ENCODE peak calls at places on chromosomes 4 and X, in four cellular contexts. X, K, U and F are unnamed samples.

GRCh38 chr4:8702516-8703400 is 110.2 kb downstream of the CPZ start:
- DNase-seq in K (no peak), U (no peak), X (no peak), F (no peak)

GRCh38 chr4:62450740-62451139 is 1250.6 kb downstream of the ADGRL3 start:
- DNase-seq in U (no peak), X (no peak), K (no peak), F (no peak)

GRCh38 chr4:112523008-112523440 is 7.0 kb upstream of the NEUROG2 start:
- DNase-seq in K (no peak), U (no peak), X (no peak), F (peak)

GRCh38 chr4:165967486-165967885 is 94.4 kb downstream of the TLL1 start:
- DNase-seq in U (no peak), K (no peak), X (no peak), F (no peak)

GRCh38 chrX:47030339-47030738 is 47.9 kb upstream of the RGN start:
- DNase-seq in K (peak), X (no peak), U (peak), F (no peak)

GRCh38 chr4:182699825-182700224 is 217.4 kb downstream of the DCTD start:
- DNase-seq in U (no peak), K (no peak), X (no peak), F (no peak)

GRCh38 chr4:2286904-2287593 is 25.1 kb upstream of the MXD4 start:
- DNase-seq in X (no peak), U (no peak), K (no peak), F (no peak)

GRCh38 chrX:13652256-13653021 is 502 bp upstream of the TCEANC start:
- DNase-seq in K (peak), X (no peak), U (no peak), F (no peak)

GRCh38 chrX:22159071-22159470 is 113.6 kb upstream of the CBLL2 start:
- DNase-seq in U (no peak), X (no peak), K (no peak), F (no peak)

GRCh38 chrX:39336709-39337294 is 535.5 kb downstream of the MID1IP1 start:
- DNase-seq in K (no peak), X (no peak), U (peak), F (peak)

GRCh38 chr4:94635172-94635571 is 122.6 kb upstream of the BMPR1B start:
- DNase-seq in K (no peak), U (no peak), X (no peak), F (no peak)

GRCh38 chrX:149470960-149471359 is 34.1 kb downstream of the IDS start:
- DNase-seq in U (no peak), X (peak), K (peak), F (peak)

GRCh38 chrX:645024-645376 is 14.4 kb downstream of the SHOX start:
- DNase-seq in X (no peak), K (no peak), U (no peak), F (peak)

GRCh38 chrX:154056739-154057367 is 37.2 kb upstream of the IRAK1 start:
- DNase-seq in U (no peak), X (no peak), K (no peak), F (peak)

GRCh38 chr4:37826282-37827029 is at the start of gene PGM2:
- DNase-seq in U (peak), X (peak), K (peak), F (peak)

GRCh38 chrX:50448565-50448964 is 22.1 kb downstream of the DGKK start:
- DNase-seq in U (no peak), X (no peak), K (no peak), F (peak)

GRCh38 chr4:11548529-11549176 is 120.0 kb upstream of the HS3ST1 start:
- DNase-seq in X (no peak), K (no peak), U (no peak), F (no peak)

GRCh38 chrX:37754518-37754917 is 25.3 kb upstream of the CYBB start:
- DNase-seq in X (no peak), U (no peak), K (no peak), F (no peak)

GRCh38 chr4:138977525-138977924 is 38.1 kb upstream of the NOCT start:
- DNase-seq in X (no peak), U (peak), K (no peak), F (no peak)

GRCh38 chrX:125101971-125102750 is 217.5 kb upstream of the TEX13C start:
- DNase-seq in X (no peak), K (no peak), U (no peak), F (no peak)

GRCh38 chr4:12319765-12320164 is 891.1 kb upstream of the HS3ST1 start:
- DNase-seq in U (no peak), X (no peak), K (no peak), F (no peak)

GRCh38 chrX:43564953-43565352 is 91.1 kb upstream of the MAOA start:
- DNase-seq in U (no peak), X (no peak), K (no peak), F (no peak)

GRCh38 chrX:108178099-108178498 is 86.5 kb downstream of the ATG4A start:
- DNase-seq in U (no peak), X (no peak), K (no peak), F (no peak)

GRCh38 chr4:133233922-133234321 is 84.8 kb downstream of the PCDH10 start:
- DNase-seq in X (no peak), U (no peak), K (no peak), F (no peak)

GRCh38 chr4:73131281-73131680 is 61.8 kb upstream of the COX18 start:
- DNase-seq in U (no peak), X (no peak), K (no peak), F (no peak)

GRCh38 chrX:48648299-48648698 is 35.3 kb upstream of the WAS start:
- DNase-seq in K (peak), X (peak), U (no peak), F (peak)

GRCh38 chrX:43703211-43703791 is 47.2 kb downstream of the MAOA start:
- DNase-seq in K (no peak), X (no peak), U (no peak), F (no peak)

GRCh38 chr4:178602833-178603232 is 1160.6 kb upstream of the AGA start:
- DNase-seq in U (no peak), X (no peak), K (no peak), F (no peak)

GRCh38 chr4:173318648-173319211 is 15.4 kb downstream of the HMGB2 start:
- DNase-seq in U (no peak), X (no peak), K (peak), F (no peak)

GRCh38 chr4:41991916-41992767 is 1.8 kb downstream of the SLC30A9 start:
- DNase-seq in K (no peak), X (no peak), U (no peak), F (no peak)

GRCh38 chr4:48967101-48967500 is 19.0 kb upstream of the CWH43 start:
- DNase-seq in U (no peak), X (no peak), K (no peak), F (no peak)

GRCh38 chr4:48960988-48961635 is 25.0 kb upstream of the CWH43 start:
- DNase-seq in X (no peak), U (no peak), K (no peak), F (no peak)

GRCh38 chr4:48967626-48968025 is 18.4 kb upstream of the CWH43 start:
- DNase-seq in X (no peak), U (no peak), K (no peak), F (no peak)

GRCh38 chr4:48962636-48963035 is 23.4 kb upstream of the CWH43 start:
- DNase-seq in U (no peak), X (no peak), K (no peak), F (no peak)

GRCh38 chr4:48963042-48963679 is 22.9 kb upstream of the CWH43 start:
- DNase-seq in U (peak), X (peak), K (peak), F (peak)
- TF ChIP-seq EP300 in U (no peak), X (no peak), K (no peak), F (no peak)

GRCh38 chr4:7015383-7016035 is 27.7 kb upstream of the TADA2B start:
- DNase-seq in U (no peak), K (no peak), X (no peak), F (no peak)
- TF ChIP-seq POLR2AphosphoS5 in U (no peak), K (no peak), X (no peak), F (no peak)

GRCh38 chrX:8455600-8455999 is 9.0 kb upstream of the VCX3B start:
- DNase-seq in X (no peak), U (no peak), K (no peak), F (no peak)
- TF ChIP-seq CTCF in X (no peak), U (no peak), K (no peak), F (no peak)

GRCh38 chr4:134885436-134885835 is 683.8 kb upstream of the PABPC4L start:
- DNase-seq in U (no peak), K (no peak), X (no peak), F (no peak)
- TF ChIP-seq EP300 in U (no peak), K (no peak), X (no peak), F (no peak)

GRCh38 chr4:25991296-25991695 is 77.3 kb downstream of the SMIM20 start:
- DNase-seq in K (no peak), U (no peak), X (no peak), F (no peak)
- TF ChIP-seq POLR2AphosphoS5 in K (no peak), U (no peak), X (no peak), F (no peak)

DNA sequence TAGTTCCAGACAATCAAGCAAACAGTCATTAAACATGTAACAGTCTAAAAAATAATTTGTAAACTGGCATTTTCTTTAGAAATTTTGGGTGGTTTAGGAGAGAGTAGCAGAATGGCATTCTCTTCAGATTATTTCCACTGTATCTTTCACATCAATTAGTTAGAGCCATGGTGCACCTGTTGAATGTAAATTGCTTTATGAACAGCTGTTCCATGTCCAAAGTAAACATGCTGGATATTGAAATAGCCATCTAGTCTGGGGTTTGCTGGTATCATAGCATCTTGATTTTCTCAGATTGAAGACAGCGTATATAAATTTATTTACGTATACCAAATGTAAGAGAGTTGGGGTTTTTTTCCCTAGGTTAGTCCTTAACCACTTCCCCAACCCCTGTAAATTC is 143.6 kb downstream of the RCHY1 start:
- DNase-seq in U (no peak), X (no peak), K (no peak), F (no peak)
- TF ChIP-seq CTCF in U (no peak), X (no peak), K (no peak), F (no peak)

GRCh38 chrX:136176399-136176825 is 29.1 kb downstream of the FHL1 start:
- DNase-seq in U (no peak), K (no peak), X (no peak), F (no peak)
- TF ChIP-seq EP300 in U (no peak), K (no peak), X (no peak), F (no peak)